ENCODE peak calls at places on chromosomes 3 and 15, in ten cellular contexts. One of them, this sample, is unnamed.

GRCh38 chr15:64699767-64700388 is 75.5 kb downstream of the RBPMS2 start:
- DNase-seq in brain microvascular endothelial cell: no peak
- DNase-seq in GM23248: peak; percentile 60
- DNase-seq in stomach: peak; percentile 30
- DNase-seq in aorta: peak; percentile 55
- DNase-seq in A673: no peak
- DNase-seq in neural progenitor cell: peak; percentile 74
- DNase-seq in CD4-positive, CD25-positive, alpha-beta regulatory T cell: no peak
- DNase-seq in AG04450: no peak
- DNase-seq in PC-3: no peak
- DNase-seq in this sample: no peak

GRCh38 chr3:123411340-123412040 is 37.4 kb downstream of the ADCY5 start:
- DNase-seq in brain microvascular endothelial cell: no peak
- DNase-seq in GM23248: no peak
- DNase-seq in stomach: no peak
- DNase-seq in aorta: peak; percentile 36
- DNase-seq in A673: no peak
- DNase-seq in neural progenitor cell: no peak
- DNase-seq in CD4-positive, CD25-positive, alpha-beta regulatory T cell: no peak
- DNase-seq in AG04450: no peak
- DNase-seq in PC-3: no peak
- DNase-seq in this sample: no peak

GRCh38 chr3:11007534-11007933 is 15.0 kb downstream of the SLC6A1 start:
- DNase-seq in brain microvascular endothelial cell: no peak
- DNase-seq in GM23248: no peak
- DNase-seq in stomach: no peak
- DNase-seq in aorta: no peak
- DNase-seq in A673: no peak
- DNase-seq in neural progenitor cell: peak; percentile 76
- DNase-seq in CD4-positive, CD25-positive, alpha-beta regulatory T cell: no peak
- DNase-seq in AG04450: no peak
- DNase-seq in PC-3: no peak
- DNase-seq in this sample: no peak

GRCh38 chr15:29312387-29312786 is 42.8 kb upstream of the NSMCE3 start:
- DNase-seq in brain microvascular endothelial cell: peak; percentile 35
- DNase-seq in GM23248: peak; percentile 65
- DNase-seq in stomach: no peak
- DNase-seq in aorta: no peak
- DNase-seq in A673: no peak
- DNase-seq in neural progenitor cell: no peak
- DNase-seq in CD4-positive, CD25-positive, alpha-beta regulatory T cell: no peak
- DNase-seq in AG04450: peak; percentile 10
- DNase-seq in PC-3: peak; percentile 21
- DNase-seq in this sample: no peak

GRCh38 chr15:82093774-82094211 is 48.0 kb upstream of the MEX3B start:
- DNase-seq in brain microvascular endothelial cell: peak; percentile 99
- DNase-seq in GM23248: peak; percentile 89
- DNase-seq in stomach: no peak
- DNase-seq in aorta: no peak
- DNase-seq in A673: peak; percentile 18
- DNase-seq in neural progenitor cell: no peak
- DNase-seq in CD4-positive, CD25-positive, alpha-beta regulatory T cell: no peak
- DNase-seq in AG04450: peak; percentile 79
- DNase-seq in PC-3: peak; percentile 80
- DNase-seq in this sample: no peak

GRCh38 chr15:51341366-51342248 is at the start of gene GLDN:
- DNase-seq in brain microvascular endothelial cell: no peak
- DNase-seq in GM23248: peak; percentile 66
- DNase-seq in stomach: peak; percentile 52
- DNase-seq in aorta: peak; percentile 84
- DNase-seq in A673: no peak
- DNase-seq in neural progenitor cell: peak; percentile 76
- DNase-seq in CD4-positive, CD25-positive, alpha-beta regulatory T cell: no peak
- DNase-seq in AG04450: no peak
- DNase-seq in PC-3: no peak
- DNase-seq in this sample: no peak

GRCh38 chr3:17515445-17516227 is 226.8 kb downstream of the TBC1D5 start:
- DNase-seq in brain microvascular endothelial cell: no peak
- DNase-seq in GM23248: no peak
- DNase-seq in stomach: no peak
- DNase-seq in aorta: no peak
- DNase-seq in A673: no peak
- DNase-seq in neural progenitor cell: no peak
- DNase-seq in CD4-positive, CD25-positive, alpha-beta regulatory T cell: no peak
- DNase-seq in AG04450: no peak
- DNase-seq in PC-3: no peak
- DNase-seq in this sample: no peak

GRCh38 chr15:101043911-101044624 is 124.9 kb downstream of the LRRK1 start:
- DNase-seq in brain microvascular endothelial cell: no peak
- DNase-seq in GM23248: no peak
- DNase-seq in stomach: peak; percentile 16
- DNase-seq in aorta: no peak
- DNase-seq in A673: no peak
- DNase-seq in neural progenitor cell: no peak
- DNase-seq in CD4-positive, CD25-positive, alpha-beta regulatory T cell: no peak
- DNase-seq in AG04450: no peak
- DNase-seq in PC-3: no peak
- DNase-seq in this sample: no peak

GRCh38 chr3:149900322-149900721 is 70.4 kb downstream of the PFN2 start:
- DNase-seq in brain microvascular endothelial cell: no peak
- DNase-seq in GM23248: no peak
- DNase-seq in stomach: no peak
- DNase-seq in aorta: no peak
- DNase-seq in A673: no peak
- DNase-seq in neural progenitor cell: no peak
- DNase-seq in CD4-positive, CD25-positive, alpha-beta regulatory T cell: no peak
- DNase-seq in AG04450: no peak
- DNase-seq in PC-3: no peak
- DNase-seq in this sample: no peak

GRCh38 chr3:179750720-179751328 is 98.0 kb downstream of the USP13 start:
- DNase-seq in brain microvascular endothelial cell: peak; percentile 24
- DNase-seq in GM23248: peak; percentile 65
- DNase-seq in stomach: no peak
- DNase-seq in aorta: no peak
- DNase-seq in A673: peak; percentile 63
- DNase-seq in neural progenitor cell: peak; percentile 46
- DNase-seq in CD4-positive, CD25-positive, alpha-beta regulatory T cell: peak; percentile 35
- DNase-seq in AG04450: no peak
- DNase-seq in PC-3: peak; percentile 60
- DNase-seq in this sample: no peak

GRCh38 chr3:48664929-48665328 is 2.2 kb upstream of the CELSR3 start:
- DNase-seq in brain microvascular endothelial cell: no peak
- DNase-seq in GM23248: no peak
- DNase-seq in stomach: no peak
- DNase-seq in aorta: no peak
- DNase-seq in A673: no peak
- DNase-seq in neural progenitor cell: no peak
- DNase-seq in CD4-positive, CD25-positive, alpha-beta regulatory T cell: no peak
- DNase-seq in AG04450: no peak
- DNase-seq in PC-3: no peak
- DNase-seq in this sample: no peak

DNA sequence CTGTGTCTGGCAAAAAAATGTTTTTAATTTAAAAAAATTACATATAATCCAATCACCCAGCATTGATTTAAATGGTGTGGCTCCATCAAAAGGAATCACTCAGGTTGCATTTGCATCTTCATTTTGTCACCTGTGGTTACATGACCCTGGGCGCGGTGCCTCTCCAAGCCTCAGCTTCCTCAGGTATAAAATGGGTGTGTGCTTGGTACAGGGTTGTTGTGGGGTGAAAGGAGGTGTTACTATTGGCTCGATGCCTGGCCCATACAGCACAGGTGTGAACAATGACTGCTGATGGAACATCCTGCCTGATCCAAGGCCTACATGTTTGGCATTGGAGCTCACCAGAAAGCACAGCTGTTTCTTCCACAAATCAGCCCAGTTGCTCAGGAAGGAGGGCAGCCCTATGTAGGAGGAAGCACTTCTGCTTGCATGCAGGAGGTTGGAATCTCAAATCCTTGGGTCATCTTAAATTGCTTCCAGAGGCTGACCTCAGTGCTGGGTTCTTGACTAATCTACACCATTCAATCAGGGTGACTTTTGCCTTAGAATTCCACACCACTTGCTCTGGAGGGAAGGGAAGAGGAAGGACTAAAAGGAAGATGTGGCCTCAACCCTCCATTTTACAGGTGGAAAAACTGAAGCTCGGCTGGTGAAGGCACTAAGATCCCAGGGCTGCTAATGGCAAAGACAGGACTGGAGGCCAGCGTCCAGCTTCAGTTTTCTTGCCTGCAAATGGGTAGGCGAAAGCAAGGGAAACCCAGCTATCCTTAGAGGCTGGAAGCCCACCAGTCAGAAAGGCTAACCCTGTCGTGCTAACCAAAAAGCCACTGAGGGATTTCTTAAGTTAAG is 31.7 kb downstream of the BHLHE40 start:
- DNase-seq in brain microvascular endothelial cell: no peak
- DNase-seq in GM23248: peak; percentile 52
- DNase-seq in stomach: no peak
- DNase-seq in aorta: no peak
- DNase-seq in A673: no peak
- DNase-seq in neural progenitor cell: no peak
- DNase-seq in CD4-positive, CD25-positive, alpha-beta regulatory T cell: peak; percentile 38
- DNase-seq in AG04450: no peak
- DNase-seq in PC-3: no peak
- DNase-seq in this sample: no peak
- H3K27me3 ChIP-seq in brain microvascular endothelial cell: no peaks in the 10 kb centered on the region
- H3K27me3 ChIP-seq in GM23248: no peaks in the 10 kb centered on the region
- H3K27me3 ChIP-seq in stomach: no peaks in the 10 kb centered on the region
- H3K27me3 ChIP-seq in aorta: no peaks in the 10 kb centered on the region
- H3K27me3 ChIP-seq in A673: no peaks in the 10 kb centered on the region
- H3K27me3 ChIP-seq in neural progenitor cell: no peaks in the 10 kb centered on the region
- H3K27me3 ChIP-seq in CD4-positive, CD25-positive, alpha-beta regulatory T cell: no peaks in the 10 kb centered on the region
- H3K27me3 ChIP-seq in AG04450: no peaks in the 10 kb centered on the region
- H3K27me3 ChIP-seq in PC-3: no peaks in the 10 kb centered on the region
- H3K27me3 ChIP-seq in this sample: no peaks in the 10 kb centered on the region

DNA sequence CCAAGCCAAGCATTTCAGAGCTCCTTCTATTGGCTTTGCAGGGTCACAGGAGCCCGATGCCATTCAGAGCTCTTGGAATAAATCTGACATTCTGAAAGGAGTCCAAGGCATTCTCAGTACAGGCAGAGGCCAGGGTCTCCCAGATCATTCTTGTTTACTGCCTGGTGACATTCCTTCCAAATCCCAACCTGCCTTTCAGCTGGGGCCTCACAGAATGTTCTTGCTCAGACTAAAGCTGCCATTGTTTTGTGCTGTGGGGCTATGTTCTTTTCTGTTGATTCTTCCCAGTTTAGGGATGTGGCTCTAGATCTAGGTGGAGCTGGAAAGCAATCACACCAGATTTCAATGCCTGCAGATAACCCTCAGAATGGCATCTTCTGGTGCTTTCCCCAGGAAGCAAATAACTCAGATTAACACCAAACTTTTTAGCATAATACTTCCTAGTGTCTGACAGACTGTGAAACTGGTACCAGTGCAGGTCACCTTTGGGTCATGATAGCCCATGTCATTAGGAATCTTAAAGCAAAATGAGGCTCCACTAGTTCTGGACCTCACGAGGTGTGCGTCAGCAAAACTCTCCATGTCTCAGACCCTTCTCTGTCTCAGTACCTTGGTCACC is 166.9 kb downstream of the CHST2 start:
- DNase-seq in brain microvascular endothelial cell: no peak
- DNase-seq in GM23248: no peak
- DNase-seq in stomach: no peak
- DNase-seq in aorta: no peak
- DNase-seq in A673: no peak
- DNase-seq in neural progenitor cell: peak; percentile 5
- DNase-seq in CD4-positive, CD25-positive, alpha-beta regulatory T cell: no peak
- DNase-seq in AG04450: no peak
- DNase-seq in PC-3: no peak
- DNase-seq in this sample: no peak
- H3K27me3 ChIP-seq in brain microvascular endothelial cell: no peaks in the 10 kb centered on the region
- H3K27me3 ChIP-seq in GM23248: no peaks in the 10 kb centered on the region
- H3K27me3 ChIP-seq in stomach: no peaks in the 10 kb centered on the region
- H3K27me3 ChIP-seq in aorta: no peaks in the 10 kb centered on the region
- H3K27me3 ChIP-seq in A673: no peaks in the 10 kb centered on the region
- H3K27me3 ChIP-seq in neural progenitor cell: no peaks in the 10 kb centered on the region
- H3K27me3 ChIP-seq in CD4-positive, CD25-positive, alpha-beta regulatory T cell: no peaks in the 10 kb centered on the region
- H3K27me3 ChIP-seq in AG04450: no peaks in the 10 kb centered on the region
- H3K27me3 ChIP-seq in PC-3: no peaks in the 10 kb centered on the region
- H3K27me3 ChIP-seq in this sample: no peaks in the 10 kb centered on the region

GRCh38 chr3:150925751-150926201 is 20.5 kb upstream of the MINDY4B start:
- DNase-seq in brain microvascular endothelial cell: no peak
- DNase-seq in GM23248: peak; percentile 51
- DNase-seq in stomach: peak; percentile 61
- DNase-seq in aorta: peak; percentile 46
- DNase-seq in A673: peak; percentile 39
- DNase-seq in neural progenitor cell: peak; percentile 76
- DNase-seq in CD4-positive, CD25-positive, alpha-beta regulatory T cell: peak; percentile 46
- DNase-seq in AG04450: no peak
- DNase-seq in PC-3: peak; percentile 61
- DNase-seq in this sample: peak; percentile 13

GRCh38 chr3:150921207-150921606 is 16.0 kb upstream of the MINDY4B start:
- DNase-seq in brain microvascular endothelial cell: no peak
- DNase-seq in GM23248: no peak
- DNase-seq in stomach: no peak
- DNase-seq in aorta: no peak
- DNase-seq in A673: no peak
- DNase-seq in neural progenitor cell: no peak
- DNase-seq in CD4-positive, CD25-positive, alpha-beta regulatory T cell: no peak
- DNase-seq in AG04450: no peak
- DNase-seq in PC-3: peak; percentile 11
- DNase-seq in this sample: no peak

GRCh38 chr3:150920236-150920635 is 15.0 kb upstream of the MINDY4B start:
- DNase-seq in brain microvascular endothelial cell: peak; percentile 31
- DNase-seq in GM23248: no peak
- DNase-seq in stomach: no peak
- DNase-seq in aorta: no peak
- DNase-seq in A673: no peak
- DNase-seq in neural progenitor cell: no peak
- DNase-seq in CD4-positive, CD25-positive, alpha-beta regulatory T cell: no peak
- DNase-seq in AG04450: no peak
- DNase-seq in PC-3: peak; percentile 35
- DNase-seq in this sample: no peak

GRCh38 chr3:150926328-150926727 is 21.1 kb upstream of the MINDY4B start:
- DNase-seq in brain microvascular endothelial cell: no peak
- DNase-seq in GM23248: no peak
- DNase-seq in stomach: no peak
- DNase-seq in aorta: no peak
- DNase-seq in A673: no peak
- DNase-seq in neural progenitor cell: no peak
- DNase-seq in CD4-positive, CD25-positive, alpha-beta regulatory T cell: no peak
- DNase-seq in AG04450: no peak
- DNase-seq in PC-3: no peak
- DNase-seq in this sample: no peak

GRCh38 chr3:150922611-150923010 is 17.4 kb upstream of the MINDY4B start:
- DNase-seq in brain microvascular endothelial cell: no peak
- DNase-seq in GM23248: peak; percentile 45
- DNase-seq in stomach: no peak
- DNase-seq in aorta: no peak
- DNase-seq in A673: peak; percentile 46
- DNase-seq in neural progenitor cell: peak; percentile 49
- DNase-seq in CD4-positive, CD25-positive, alpha-beta regulatory T cell: no peak
- DNase-seq in AG04450: no peak
- DNase-seq in PC-3: no peak
- DNase-seq in this sample: no peak
- H3K27me3 ChIP-seq in brain microvascular endothelial cell: no peaks in the 10 kb centered on the region
- H3K27me3 ChIP-seq in GM23248: peaks cover 38% of the 10 kb centered on the region
- H3K27me3 ChIP-seq in stomach: peaks cover 5% of the 10 kb centered on the region
- H3K27me3 ChIP-seq in aorta: no peaks in the 10 kb centered on the region
- H3K27me3 ChIP-seq in A673: peaks cover 3% of the 10 kb centered on the region
- H3K27me3 ChIP-seq in neural progenitor cell: no peaks in the 10 kb centered on the region
- H3K27me3 ChIP-seq in CD4-positive, CD25-positive, alpha-beta regulatory T cell: peaks cover 15% of the 10 kb centered on the region
- H3K27me3 ChIP-seq in AG04450: peaks cover 18% of the 10 kb centered on the region
- H3K27me3 ChIP-seq in PC-3: peaks cover 30% of the 10 kb centered on the region
- H3K27me3 ChIP-seq in this sample: peaks cover 4% of the 10 kb centered on the region

GRCh38 chr15:40747685-40748631 is 7.1 kb downstream of the RMDN3 start:
- DNase-seq in brain microvascular endothelial cell: no peak
- DNase-seq in GM23248: no peak
- DNase-seq in stomach: no peak
- DNase-seq in aorta: no peak
- DNase-seq in A673: peak; percentile 46
- DNase-seq in neural progenitor cell: no peak
- DNase-seq in CD4-positive, CD25-positive, alpha-beta regulatory T cell: no peak
- DNase-seq in AG04450: no peak
- DNase-seq in PC-3: no peak
- DNase-seq in this sample: no peak
- H3K27me3 ChIP-seq in brain microvascular endothelial cell: no peaks in the 10 kb centered on the region
- H3K27me3 ChIP-seq in GM23248: no peaks in the 10 kb centered on the region
- H3K27me3 ChIP-seq in stomach: no peaks in the 10 kb centered on the region
- H3K27me3 ChIP-seq in aorta: no peaks in the 10 kb centered on the region
- H3K27me3 ChIP-seq in A673: no peaks in the 10 kb centered on the region
- H3K27me3 ChIP-seq in neural progenitor cell: no peaks in the 10 kb centered on the region
- H3K27me3 ChIP-seq in CD4-positive, CD25-positive, alpha-beta regulatory T cell: no peaks in the 10 kb centered on the region
- H3K27me3 ChIP-seq in AG04450: no peaks in the 10 kb centered on the region
- H3K27me3 ChIP-seq in PC-3: no peaks in the 10 kb centered on the region
- H3K27me3 ChIP-seq in this sample: no peaks in the 10 kb centered on the region

This sample was measured in CD4-positive, alpha-beta T cell.